ENCODE peak calls at places on chromosomes 13 and 19, in seven cellular contexts. P is A549, S is colonic mucosa, Z is cardiac fibroblast, F is non-pigmented ciliary epithelial cell, Q is T-helper 2 cell, A is NCI-H446. B is an unnamed sample.

GRCh38 chr19:30358319-30358718 is 13.9 kb upstream of the ZNF536 start:
- DNase-seq in P (no peak), S (no peak), Z (no peak), F (no peak), Q (no peak), A (no peak), B (no peak)

GRCh38 chr19:35349614-35350521 is 2.2 kb downstream of the FFAR1 start:
- DNase-seq in P (no peak), S (no peak), Z (no peak), F (no peak), Q (no peak), A (no peak), B (no peak)

GRCh38 chr19:4748589-4748988 is 24.9 kb upstream of the DPP9 start:
- DNase-seq in P (no peak), S (no peak), Z (no peak), F (no peak), Q (no peak), A (no peak), B (no peak)

GRCh38 chr19:10346509-10346908 is 7.1 kb upstream of the ICAM3 start:
- DNase-seq in P (no peak), S (no peak), Z (peak), F (no peak), Q (no peak), A (no peak), B (no peak)

GRCh38 chr19:46351241-46352041 is 4.6 kb downstream of the PPP5C start:
- DNase-seq in P (no peak), S (peak), Z (peak), F (no peak), Q (peak), A (peak), B (peak)

GRCh38 chr19:28446511-28446910 is 766.4 kb downstream of the UQCRFS1 start:
- DNase-seq in P (no peak), S (no peak), Z (no peak), F (no peak), Q (no peak), A (no peak), B (no peak)

GRCh38 chr19:48290341-48290922 is 20.6 kb downstream of the ZNF114 start:
- DNase-seq in P (peak), S (no peak), Z (peak), F (no peak), Q (no peak), A (peak), B (no peak)

GRCh38 chr19:18731562-18732008 is 48.1 kb downstream of the CRTC1 start:
- DNase-seq in P (no peak), S (no peak), Z (no peak), F (no peak), Q (no peak), A (no peak), B (no peak)

GRCh38 chr13:110677731-110678545 is 28.0 kb downstream of the CARS2 start:
- DNase-seq in P (no peak), S (no peak), Z (peak), F (peak), Q (no peak), A (no peak), B (no peak)

GRCh38 chr13:78376033-78376432 is 227.3 kb downstream of the POU4F1 start:
- DNase-seq in P (no peak), S (no peak), Z (peak), F (no peak), Q (no peak), A (no peak), B (no peak)

GRCh38 chr13:28355822-28356371 is 139.0 kb downstream of the FLT1 start:
- DNase-seq in P (no peak), S (no peak), Z (peak), F (peak), Q (peak), A (no peak), B (peak)

GRCh38 chr19:46391296-46392251 is 21.8 kb downstream of the CCDC8 start:
- DNase-seq in P (no peak), S (no peak), Z (no peak), F (no peak), Q (no peak), A (no peak), B (no peak)

GRCh38 chr13:47241446-47241845 is 344.6 kb upstream of the HTR2A start:
- DNase-seq in P (no peak), S (no peak), Z (no peak), F (no peak), Q (no peak), A (no peak), B (no peak)

GRCh38 chr13:85386424-85386823 is 412.8 kb downstream of the SLITRK6 start:
- DNase-seq in P (no peak), S (no peak), Z (no peak), F (no peak), Q (no peak), A (no peak), B (no peak)

GRCh38 chr13:94305463-94305862 is 174.0 kb downstream of the DCT start:
- DNase-seq in P (no peak), S (no peak), Z (peak), F (no peak), Q (no peak), A (peak), B (peak)

GRCh38 chr19:31350693-31351211 is 1.5 kb upstream of the TSHZ3 start:
- DNase-seq in P (no peak), S (no peak), Z (peak), F (no peak), Q (no peak), A (peak), B (peak)

GRCh38 chr19:31334101-31334848 is 15.0 kb downstream of the TSHZ3 start:
- DNase-seq in P (no peak), S (no peak), Z (peak), F (peak), Q (no peak), A (no peak), B (no peak)

GRCh38 chr13:22137361-22138050 is 466.6 kb downstream of the FGF9 start:
- DNase-seq in P (no peak), S (no peak), Z (no peak), F (no peak), Q (no peak), A (no peak), B (no peak)

GRCh38 chr13:25738342-25738771 is 313.5 kb downstream of the SHISA2 start:
- DNase-seq in P (no peak), S (peak), Z (no peak), F (peak), Q (peak), A (no peak), B (no peak)

GRCh38 chr13:29174093-29174492 is 354.0 kb downstream of the MTUS2 start:
- DNase-seq in P (no peak), S (no peak), Z (no peak), F (no peak), Q (no peak), A (no peak), B (no peak)

GRCh38 chr19:49896863-49897621 is at the start of gene IL4I1:
- DNase-seq in P (no peak), S (no peak), Z (peak), F (no peak), Q (peak), A (no peak), B (peak)

GRCh38 chr19:14337510-14337909 is 43.7 kb upstream of the ADGRE5 start:
- DNase-seq in P (peak), S (peak), Z (peak), F (no peak), Q (peak), A (peak), B (peak)

GRCh38 chr13:31982124-31982523 is 49.5 kb upstream of the FRY start:
- DNase-seq in P (no peak), S (no peak), Z (no peak), F (no peak), Q (no peak), A (no peak), B (no peak)

GRCh38 chr13:113400621-113401451 is 36.9 kb upstream of the GRTP1 start:
- DNase-seq in P (no peak), S (no peak), Z (no peak), F (no peak), Q (no peak), A (peak), B (no peak)

GRCh38 chr13:78978381-78978998 is 319.5 kb upstream of the OBI1 start:
- DNase-seq in P (peak), S (peak), Z (peak), F (peak), Q (peak), A (peak), B (peak)

GRCh38 chr19:9075064-9075964 is 11.5 kb upstream of the OR1M1 start:
- DNase-seq in P (peak), S (peak), Z (peak), F (peak), Q (no peak), A (peak), B (peak)

GRCh38 chr13:71864981-71865857 is 1.8 kb downstream of the DACH1 start:
- DNase-seq in P (no peak), S (peak), Z (peak), F (no peak), Q (peak), A (peak), B (peak)

B was measured in lung microvascular endothelial cell.